ENCODE peak calls at places on chromosomes 11 and 22, in nine cellular contexts. V is GM12865, J is dermis blood vessel endothelial cell, O is stomach, S is BE2C, Y is GM13976, L is kidney, N is mesenteric fat pad, E is HS-5. C is an unnamed sample.

GRCh38 chr22:37627545-37627944 is 11.9 kb upstream of the SH3BP1 start:
- DNase-seq in L (no peak), E (no peak), J (no peak), O (no peak), N (no peak), Y (no peak), S (no peak), V (peak; percentile 55), C (no peak)

GRCh38 chr11:122085264-122085663 is 30.8 kb downstream of the BLID start:
- DNase-seq in Y (no peak), E (peak; percentile 92), N (no peak), S (no peak), O (no peak), V (no peak), J (peak; percentile 73), L (no peak), C (no peak)

GRCh38 chr11:126194121-126194543 is 17.3 kb downstream of the RPUSD4 start:
- DNase-seq in O (peak; percentile 34), S (peak; percentile 61), J (peak; percentile 76), V (peak; percentile 35), Y (no peak), E (no peak), N (no peak), L (no peak), C (peak; percentile 30)

GRCh38 chr11:119288219-119288618 is 28.7 kb downstream of the MCAM start:
- DNase-seq in Y (no peak), N (no peak), O (no peak), S (no peak), E (no peak), L (no peak), V (no peak), J (no peak), C (no peak)

GRCh38 chr11:1732421-1733008 is 17.9 kb downstream of the IFITM10 start:
- DNase-seq in O (no peak), S (no peak), V (no peak), E (no peak), L (no peak), Y (no peak), N (peak; percentile 71), J (no peak), C (no peak)

GRCh38 chr11:66639066-66639813 is 737 bp downstream of the RBM4 start:
- DNase-seq in J (peak; percentile 73), S (peak; percentile 18), Y (no peak), N (no peak), L (no peak), O (no peak), V (peak; percentile 52), E (no peak), C (no peak)

GRCh38 chr11:70225629-70226582 is 22.8 kb downstream of the FADD start:
- DNase-seq in N (no peak), L (no peak), S (peak; percentile 46), J (no peak), V (no peak), E (no peak), O (peak; percentile 77), Y (no peak), C (no peak)

GRCh38 chr11:20360650-20361049 is 2.9 kb upstream of the HTATIP2 start:
- DNase-seq in V (peak; percentile 44), S (no peak), E (no peak), J (peak; percentile 8), Y (no peak), O (peak; percentile 38), N (no peak), L (no peak), C (no peak)

GRCh38 chr11:15158351-15159015 is 43.8 kb downstream of the INSC start:
- DNase-seq in O (no peak), J (no peak), V (no peak), S (no peak), E (peak; percentile 46), N (no peak), L (no peak), Y (no peak), C (no peak)

GRCh38 chr11:69342588-69343330 is 48.8 kb downstream of the MYEOV start:
- DNase-seq in L (no peak), N (peak; percentile 62), Y (peak; percentile 17), O (no peak), V (no peak), S (no peak), E (no peak), J (no peak), C (no peak)

GRCh38 chr11:36469063-36469462 is 41.0 kb downstream of the TRAF6 start:
- DNase-seq in L (no peak), J (no peak), V (no peak), O (no peak), S (no peak), Y (no peak), N (peak; percentile 39), E (no peak), C (no peak)

GRCh38 chr22:30314918-30315317 is 11.8 kb downstream of the TBC1D10A start:
- DNase-seq in L (no peak), Y (peak; percentile 50), O (no peak), S (no peak), V (peak; percentile 87), J (peak; percentile 60), N (no peak), E (no peak), C (no peak)

GRCh38 chr11:66328307-66329144 is 7.7 kb downstream of the RIN1 start:
- DNase-seq in N (no peak), V (peak; percentile 85), E (peak; percentile 63), L (peak; percentile 88), O (peak; percentile 80), S (peak; percentile 90), J (peak; percentile 80), Y (peak; percentile 89), C (no peak)

C was measured in cerebellar nuclear complex.